ENCODE peak calls at places on chromosome 22, in seven cellular contexts. X is HepG2, D is Panc1, R is K562, Q is GM12878, U is HCT116, V is H1. I is an unnamed sample.

GRCh38 chr22:42841444-42841843 is 15.6 kb downstream of the ARFGAP3 start:
- DNase-seq in Q (no peak), X (no peak), D (no peak), V (no peak), R (no peak), U (no peak), I (no peak)

GRCh38 chr22:38262051-38262795 is 10.6 kb downstream of the TMEM184B start:
- DNase-seq in V (peak), R (peak), Q (no peak), U (no peak), D (no peak), X (peak), I (peak)

GRCh38 chr22:32904044-32904443 is 102.5 kb downstream of the TIMP3 start:
- DNase-seq in U (peak), Q (no peak), X (peak), R (peak), D (no peak), V (no peak), I (peak)

GRCh38 chr22:46418827-46419226 is 83.3 kb downstream of the TRMU start:
- DNase-seq in Q (no peak), R (no peak), V (no peak), X (no peak), U (no peak), D (no peak), I (peak)

GRCh38 chr22:19864538-19865106 is 9.9 kb upstream of the GNB1L start:
- DNase-seq in R (no peak), V (no peak), X (no peak), D (no peak), Q (no peak), U (no peak), I (no peak)

GRCh38 chr22:36860821-36861659 is at the start of gene NCF4:
- DNase-seq in U (no peak), X (no peak), D (no peak), V (no peak), Q (peak), R (no peak), I (no peak)

GRCh38 chr22:46876357-46876934 is 114.0 kb downstream of the TBC1D22A start:
- DNase-seq in R (no peak), V (no peak), X (no peak), U (no peak), D (no peak), Q (no peak), I (no peak)

GRCh38 chr22:27318516-27318915 is 483.0 kb downstream of the MN1 start:
- DNase-seq in R (no peak), U (no peak), D (no peak), Q (no peak), V (no peak), X (no peak), I (no peak)

GRCh38 chr22:49967333-49968241 is 7.0 kb downstream of the PIM3 start:
- DNase-seq in V (peak), X (peak), D (no peak), R (no peak), U (no peak), Q (no peak), I (peak)
- TF ChIP-seq SIN3A in V (no peak), X (no peak), D (no peak), R (no peak), U (no peak), Q (no peak), I (no peak)

GRCh38 chr22:23402275-23403151 is 177.6 kb downstream of the IGLL1 start:
- DNase-seq in R (peak), Q (no peak), D (no peak), V (peak), X (peak), U (peak), I (peak)
- TF ChIP-seq SIN3A in R (no peak), Q (no peak), D (no peak), V (no peak), X (no peak), U (no peak), I (no peak)

DNA sequence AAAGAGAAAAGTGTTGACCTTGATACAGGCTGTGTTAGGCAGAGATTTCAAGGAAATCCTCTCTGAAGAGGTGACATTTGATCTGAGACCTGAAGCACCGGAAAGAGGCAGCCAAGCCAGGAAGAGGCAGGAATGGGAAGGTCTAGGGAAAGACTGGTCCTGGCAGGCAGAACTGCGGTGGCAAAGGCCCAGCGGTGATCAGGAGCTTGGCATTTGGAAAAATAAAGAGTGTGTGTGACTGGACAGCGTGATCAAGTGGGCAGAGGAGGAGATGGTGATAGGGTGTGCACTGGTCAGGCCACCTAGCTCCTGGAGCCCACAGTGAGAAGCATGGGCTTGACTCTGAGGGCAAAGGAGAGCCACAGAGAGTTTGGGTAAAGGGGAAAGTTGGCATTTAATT is 27.2 kb upstream of the GAB4 start:
- DNase-seq in X (no peak), V (no peak), Q (no peak), U (no peak), R (no peak), D (no peak), I (no peak)
- TF ChIP-seq SIN3A in X (no peak), V (no peak), Q (no peak), U (no peak), R (no peak), D (no peak), I (no peak)

DNA sequence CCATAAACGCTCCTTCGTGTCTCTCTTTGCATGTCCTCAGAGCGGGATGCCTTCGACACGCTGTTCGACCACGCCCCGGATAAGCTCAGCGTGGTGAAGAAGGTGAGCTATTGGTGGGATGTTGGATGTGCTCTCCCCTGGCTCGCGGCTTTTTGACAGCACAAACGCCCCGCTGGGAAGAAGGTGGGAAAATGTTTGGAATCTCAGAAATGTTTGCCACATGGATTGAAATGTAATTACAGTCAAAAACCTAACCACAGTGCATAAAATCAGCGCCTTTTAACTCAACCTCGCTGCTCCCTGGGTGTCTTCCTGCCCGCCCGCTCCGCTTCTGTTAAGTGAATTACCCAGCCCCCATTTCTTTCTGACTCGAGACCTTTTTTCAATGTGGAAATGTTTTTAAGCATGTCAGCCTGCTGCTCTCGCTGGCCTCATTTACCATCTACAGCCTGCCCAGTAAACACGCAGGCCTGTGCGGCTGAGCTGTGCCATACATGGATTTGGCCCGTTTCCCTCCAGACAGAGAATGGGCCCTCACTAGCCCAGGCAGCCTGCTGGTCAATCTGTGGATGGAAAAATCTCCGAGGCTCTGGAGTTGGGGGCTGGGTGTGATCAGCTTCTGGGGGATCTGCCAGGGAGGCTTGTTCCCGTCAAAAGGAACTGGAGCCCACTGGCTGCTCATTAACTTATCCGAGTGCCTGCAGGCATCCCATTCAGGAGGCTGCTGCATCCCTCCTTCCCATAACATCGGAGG is 32.7 kb upstream of the PARVG start:
- DNase-seq in R (no peak), V (peak), Q (no peak), U (no peak), X (no peak), D (no peak), I (no peak)
- TF ChIP-seq SIN3A in R (no peak), V (peak), Q (no peak), U (no peak), X (no peak), D (no peak), I (no peak)

GRCh38 chr22:30580896-30581295 is 6.4 kb upstream of the GAL3ST1 start:
- DNase-seq in V (no peak), R (no peak), Q (no peak), D (no peak), U (no peak), X (no peak), I (no peak)

GRCh38 chr22:30586414-30586813 is 5.3 kb downstream of the PES1 start:
- DNase-seq in D (no peak), X (no peak), Q (no peak), U (no peak), R (no peak), V (no peak), I (no peak)

GRCh38 chr22:30584441-30584840 is 7.3 kb downstream of the PES1 start:
- DNase-seq in V (no peak), R (no peak), X (no peak), D (no peak), U (no peak), Q (no peak), I (no peak)

GRCh38 chr22:30582051-30582450 is 7.6 kb upstream of the GAL3ST1 start:
- DNase-seq in R (no peak), D (no peak), Q (no peak), V (no peak), U (no peak), X (no peak), I (no peak)

GRCh38 chr22:30582788-30583575 is 8.5 kb upstream of the GAL3ST1 start:
- DNase-seq in R (no peak), X (no peak), Q (no peak), U (no peak), D (no peak), V (no peak), I (no peak)
- TF ChIP-seq SIN3A in R (no peak), X (no peak), Q (no peak), U (no peak), D (no peak), V (no peak), I (no peak)

GRCh38 chr22:49056301-49056700 is 771.4 kb downstream of the BRD1 start:
- DNase-seq in U (no peak), V (no peak), D (no peak), Q (no peak), R (no peak), X (no peak), I (no peak)
- TF ChIP-seq SIN3A in U (no peak), V (no peak), D (no peak), Q (no peak), R (no peak), X (no peak), I (no peak)

DNA sequence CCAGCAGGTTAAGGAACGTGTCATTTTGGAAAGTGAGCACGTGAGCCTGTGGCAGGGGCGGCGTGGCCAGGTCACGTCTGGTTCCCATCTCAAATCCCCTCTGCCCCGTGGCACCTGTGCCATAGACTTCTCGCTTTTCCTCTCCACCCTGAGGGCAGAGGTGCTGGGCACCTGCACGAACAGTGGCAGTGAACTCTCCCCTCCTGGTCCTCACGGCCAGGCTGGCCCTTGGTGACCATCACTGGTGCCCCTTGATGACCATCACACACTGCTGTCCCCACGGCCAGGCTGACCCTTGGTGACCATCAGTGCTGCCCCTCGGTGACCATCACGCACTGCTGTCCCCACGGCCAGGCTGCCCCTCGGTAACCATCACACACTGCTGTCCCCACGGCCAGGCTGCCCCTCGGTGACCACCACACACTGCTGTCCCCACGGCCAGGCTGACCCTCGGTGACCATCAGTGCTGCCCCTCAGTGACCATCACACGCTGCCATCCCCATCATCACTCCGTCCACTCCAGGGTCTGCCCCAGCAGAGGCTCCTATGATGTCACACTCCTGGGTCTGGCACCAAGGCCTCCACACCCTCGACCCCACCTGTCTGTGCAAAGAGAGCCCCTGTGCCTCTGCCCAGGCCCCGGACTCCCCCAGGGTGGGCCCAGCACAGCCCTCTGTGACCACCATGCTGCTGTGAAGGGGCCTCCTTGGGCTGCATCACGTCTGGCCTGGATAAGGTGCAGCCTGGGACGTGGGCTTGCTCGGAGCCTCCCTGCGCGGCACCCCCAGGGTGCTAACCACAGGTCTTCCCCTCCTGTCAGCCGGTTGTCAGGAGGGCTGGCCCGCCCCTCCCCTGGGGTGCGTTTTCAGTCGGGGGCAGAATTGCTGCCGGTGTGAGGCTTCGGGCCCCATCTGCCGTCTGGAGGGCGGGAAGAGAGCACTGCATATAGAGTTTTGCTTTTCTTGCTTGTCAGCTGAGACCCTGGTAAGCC is 738.6 kb downstream of the BRD1 start:
- DNase-seq in D (no peak), R (no peak), V (no peak), Q (no peak), X (no peak), U (no peak), I (no peak)
- TF ChIP-seq SIN3A in D (no peak), R (no peak), V (no peak), Q (no peak), X (no peak), U (no peak), I (no peak)

I was measured in SK-N-SH.